ENCODE peak calls at places on chromosomes 2 and 18, in four cellular contexts. Y is non-pigmented ciliary epithelial cell; Q is AG10803; D is activated T-helper 9 cell treated with anti-CD3 and anti-CD28 coated beads, Interleukin-2, amount 50 U/mL, for 16 hours. L is an unnamed sample.
A peak's percentile ranks its signal among the peaks of the same experiment; 100 is the strongest.

GRCh38 chr2:11581129-11581796 is 47.4 kb downstream of the GREB1 start:
- DNase-seq in Y (no peak), Q (peak; percentile 13), D (no peak), L (no peak)

GRCh38 chr18:3603460-3604259 is 153.7 kb downstream of the TGIF1 start:
- DNase-seq in Y (peak; percentile 90), Q (peak; percentile 99), D (no peak), L (peak; percentile 92)

GRCh38 chr18:10213526-10213925 is 240.9 kb upstream of the APCDD1 start:
- DNase-seq in Y (no peak), Q (peak; percentile 63), D (no peak), L (no peak)

GRCh38 chr18:8116346-8117007 is 492.8 kb upstream of the RAB12 start:
- DNase-seq in Y (no peak), Q (peak; percentile 58), D (no peak), L (no peak)

GRCh38 chr2:19574788-19575260 is 216.4 kb upstream of the OSR1 start:
- DNase-seq in Y (peak; percentile 43), Q (peak; percentile 89), D (no peak), L (peak; percentile 29)

GRCh38 chr18:11654736-11655604 is 34.1 kb upstream of the GNAL start:
- DNase-seq in Y (no peak), Q (peak; percentile 17), D (no peak), L (no peak)

GRCh38 chr2:161946489-161947107 is 127.4 kb downstream of the DPP4 start:
- DNase-seq in Y (no peak), Q (peak; percentile 29), D (no peak), L (no peak)

GRCh38 chr2:71878626-71879508 is 268.8 kb downstream of the CYP26B1 start:
- DNase-seq in Y (no peak), Q (no peak), D (no peak), L (no peak)

GRCh38 chr18:43073771-43074170 is 41.7 kb downstream of the RIT2 start:
- DNase-seq in Y (no peak), Q (no peak), D (no peak), L (no peak)

L was measured in HS-27A.